ENCODE peak calls at places on chromosomes 2 and 18, in seven cellular contexts. N, Y, W, P, D, J and R are unnamed samples.

GRCh38 chr2:112481528-112482228 is at the start of gene TTL:
- DNase-seq in N (peak; percentile 77), Y (peak; percentile 65), W (peak; percentile 86), P (peak; percentile 49), D (peak; percentile 59), J (peak; percentile 94), R (peak; percentile 93)

GRCh38 chr2:45259547-45260160 is 250.4 kb upstream of the SIX2 start:
- DNase-seq in N (no peak), Y (no peak), W (no peak), P (no peak), D (no peak), J (no peak), R (no peak)

GRCh38 chr2:24907106-24907505 is 12.9 kb downstream of the ADCY3 start:
- DNase-seq in N (no peak), Y (no peak), W (no peak), P (peak; percentile 55), D (no peak), J (no peak), R (no peak)

GRCh38 chr18:78612801-78613200 is 366.8 kb upstream of the SALL3 start:
- DNase-seq in N (no peak), Y (no peak), W (no peak), P (no peak), D (no peak), J (peak; percentile 65), R (no peak)

GRCh38 chr2:211159972-211160371 is 603.6 kb downstream of the CPS1 start:
- DNase-seq in N (no peak), Y (no peak), W (no peak), P (no peak), D (no peak), J (no peak), R (no peak)

GRCh38 chr2:112198780-112199179 is 56.1 kb downstream of the ZC3H8 start:
- DNase-seq in N (no peak), Y (no peak), W (no peak), P (no peak), D (no peak), J (no peak), R (no peak)

GRCh38 chr2:130985831-130986649 is 107.2 kb downstream of the FAM168B start:
- DNase-seq in N (no peak), Y (no peak), W (no peak), P (no peak), D (no peak), J (no peak), R (no peak)

GRCh38 chr2:201006704-201007103 is 43.2 kb upstream of the ORC2 start:
- DNase-seq in N (no peak), Y (no peak), W (no peak), P (no peak), D (no peak), J (no peak), R (no peak)

GRCh38 chr18:35513181-35513932 is 15.6 kb upstream of the INO80C start:
- DNase-seq in N (no peak), Y (no peak), W (peak; percentile 50), P (peak; percentile 54), D (no peak), J (peak; percentile 83), R (no peak)

GRCh38 chr18:48670751-48671560 is 132.1 kb downstream of the CTIF start:
- DNase-seq in N (no peak), Y (no peak), W (no peak), P (no peak), D (no peak), J (peak; percentile 25), R (no peak)

GRCh38 chr2:155377931-155378444 is 679.5 kb downstream of the KCNJ3 start:
- DNase-seq in N (peak; percentile 56), Y (no peak), W (no peak), P (no peak), D (no peak), J (no peak), R (no peak)

GRCh38 chr2:19700861-19701585 is 200.8 kb downstream of the TTC32 start:
- DNase-seq in N (no peak), Y (no peak), W (no peak), P (peak; percentile 18), D (no peak), J (peak; percentile 71), R (no peak)

GRCh38 chr2:22855081-22855480 is 529.9 kb upstream of the KLHL29 start:
- DNase-seq in N (no peak), Y (no peak), W (no peak), P (no peak), D (no peak), J (no peak), R (no peak)

GRCh38 chr2:127733816-127734537 is 32.7 kb downstream of the SFT2D3 start:
- DNase-seq in N (no peak), Y (no peak), W (no peak), P (peak; percentile 21), D (no peak), J (no peak), R (no peak)

GRCh38 chr2:195477996-195478382 is 179.0 kb upstream of the SLC39A10 start:
- DNase-seq in N (no peak), Y (no peak), W (no peak), P (peak; percentile 25), D (no peak), J (no peak), R (no peak)

GRCh38 chr2:174772492-174772801 is 8.2 kb upstream of the CHRNA1 start:
- DNase-seq in N (no peak), Y (no peak), W (no peak), P (no peak), D (no peak), J (no peak), R (no peak)

GRCh38 chr2:181839811-181840210 is 51.7 kb upstream of the ITPRID2 start:
- DNase-seq in N (no peak), Y (no peak), W (no peak), P (peak; percentile 52), D (no peak), J (no peak), R (no peak)

GRCh38 chr18:22814329-22814703 is 118.8 kb upstream of the RBBP8 start:
- DNase-seq in N (no peak), Y (no peak), W (no peak), P (no peak), D (no peak), J (no peak), R (no peak)

GRCh38 chr2:25241452-25241851 is 73.1 kb upstream of the POMC start:
- DNase-seq in N (no peak), Y (no peak), W (no peak), P (no peak), D (no peak), J (no peak), R (no peak)

GRCh38 chr2:241202681-241203080 is 14.2 kb downstream of the ANO7 start:
- DNase-seq in N (no peak), Y (no peak), W (no peak), P (no peak), D (no peak), J (no peak), R (no peak)

GRCh38 chr2:217103752-217104540 is 244.1 kb upstream of the TNP1 start:
- DNase-seq in N (no peak), Y (no peak), W (no peak), P (peak; percentile 74), D (no peak), J (no peak), R (no peak)

GRCh38 chr2:220365023-220365422 is 737.6 kb downstream of the SLC4A3 start:
- DNase-seq in N (no peak), Y (no peak), W (no peak), P (peak; percentile 60), D (no peak), J (no peak), R (no peak)

GRCh38 chr2:190599073-190599472 is 49.8 kb upstream of the NAB1 start:
- DNase-seq in N (no peak), Y (no peak), W (no peak), P (no peak), D (no peak), J (no peak), R (no peak)

GRCh38 chr2:10668402-10669012 is 21.3 kb downstream of the NOL10 start:
- DNase-seq in N (peak; percentile 71), Y (no peak), W (peak; percentile 78), P (peak; percentile 69), D (peak; percentile 27), J (no peak), R (no peak)

GRCh38 chr2:1082456-1083205 is 132.0 kb downstream of the SNTG2 start:
- DNase-seq in N (no peak), Y (no peak), W (no peak), P (no peak), D (peak; percentile 34), J (no peak), R (no peak)

GRCh38 chr2:229539628-229540027 is 174.7 kb downstream of the DNER start:
- DNase-seq in N (no peak), Y (no peak), W (no peak), P (peak; percentile 5), D (no peak), J (no peak), R (no peak)

GRCh38 chr2:101251844-101252407 is 760 bp upstream of the CNOT11 start:
- DNase-seq in N (peak; percentile 83), Y (no peak), W (peak; percentile 7), P (no peak), D (peak; percentile 22), J (no peak), R (no peak)
- TF ChIP-seq CTCF in N (peak; percentile 50), Y (peak; percentile 21), W (no peak), P (peak; percentile 14), D (peak; percentile 70), J (peak; percentile 4), R (no peak)

DNA sequence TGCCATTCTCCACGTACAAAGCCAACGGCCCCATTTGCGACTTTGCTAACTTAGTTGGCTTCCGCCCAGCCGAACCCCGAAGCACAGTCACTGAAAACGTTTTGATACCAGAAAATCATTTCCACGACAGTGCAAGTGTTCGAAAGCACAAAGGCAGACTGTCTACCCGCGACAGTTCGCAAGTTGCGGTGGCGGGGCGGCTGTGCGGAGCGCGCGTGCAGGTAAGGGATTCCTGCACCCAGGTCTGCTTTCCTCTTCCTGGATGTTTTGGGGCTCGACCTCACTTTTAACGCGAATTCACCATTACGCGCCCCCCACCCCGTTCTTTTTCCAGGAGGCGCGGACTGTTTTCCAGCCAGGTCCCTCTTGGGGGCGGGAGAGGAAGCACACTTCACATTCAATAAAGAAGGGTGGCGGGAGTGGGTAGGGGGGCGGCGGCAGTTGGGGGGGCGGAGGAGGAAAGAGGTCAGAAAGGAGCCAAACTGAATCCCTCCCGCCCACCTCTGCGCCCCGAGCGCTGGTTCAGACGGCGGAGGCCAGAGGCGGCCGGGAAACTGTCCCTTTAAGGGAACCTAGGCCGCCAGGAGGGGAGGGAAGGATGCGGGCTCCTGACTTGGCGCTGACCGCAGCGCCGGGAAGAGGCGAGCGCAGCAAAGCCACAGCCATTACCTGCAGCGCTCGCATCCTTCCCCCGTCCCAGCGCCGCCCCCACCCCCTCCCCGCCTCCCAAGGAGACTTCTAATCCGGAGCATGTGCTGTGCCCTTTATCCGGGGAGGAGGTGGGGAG is 107.5 kb upstream of the KCTD1 start:
- DNase-seq in N (peak; percentile 12), Y (no peak), W (peak; percentile 13), P (peak; percentile 11), D (peak; percentile 58), J (peak; percentile 88), R (no peak)
- TF ChIP-seq CTCF in N (no peak), Y (no peak), W (no peak), P (no peak), D (no peak), J (no peak), R (no peak)

GRCh38 chr2:6922201-6922656 is 5.0 kb downstream of the RNF144A start:
- DNase-seq in N (no peak), Y (no peak), W (no peak), P (no peak), D (no peak), J (no peak), R (no peak)
- TF ChIP-seq CTCF in N (no peak), Y (no peak), W (no peak), P (no peak), D (no peak), J (no peak), R (peak; percentile 36)

GRCh38 chr18:53153281-53153680 is 813.3 kb downstream of the DCC start:
- DNase-seq in N (no peak), Y (no peak), W (peak; percentile 61), P (no peak), D (peak; percentile 60), J (no peak), R (peak; percentile 6)
- TF ChIP-seq CTCF in N (no peak), Y (no peak), W (peak; percentile 77), P (no peak), D (peak; percentile 81), J (no peak), R (peak; percentile 26)